ENCODE peak calls at places on chromosomes 5 and 9, in eight cellular contexts. K, J, H, X, U, A, Z and W are unnamed samples.

GRCh38 chr5:101018299-101018698 is 115.2 kb upstream of the ST8SIA4 start:
- DNase-seq in K (no peak), J (no peak), H (no peak), X (no peak), U (no peak), A (no peak), Z (no peak), W (no peak)

GRCh38 chr5:61667523-61668229 is 335.6 kb downstream of the ZSWIM6 start:
- DNase-seq in K (no peak), J (no peak), H (no peak), X (no peak), U (no peak), A (no peak), Z (no peak), W (peak; percentile 35)

GRCh38 chr5:175288048-175288621 is 155.8 kb downstream of the DRD1 start:
- DNase-seq in K (no peak), J (no peak), H (peak; percentile 31), X (no peak), U (no peak), A (no peak), Z (no peak), W (peak; percentile 29)

GRCh38 chr9:109256381-109256780 is 64.5 kb downstream of the EPB41L4B start:
- DNase-seq in K (no peak), J (no peak), H (no peak), X (no peak), U (no peak), A (no peak), Z (no peak), W (peak; percentile 33)

GRCh38 chr5:74400067-74400466 is 240.5 kb downstream of the ENC1 start:
- DNase-seq in K (no peak), J (no peak), H (no peak), X (no peak), U (no peak), A (no peak), Z (no peak), W (no peak)

GRCh38 chr5:141343242-141343952 is at the start of gene PCDHGA3:
- DNase-seq in K (no peak), J (no peak), H (no peak), X (no peak), U (no peak), A (no peak), Z (no peak), W (peak; percentile 75)

GRCh38 chr5:147472669-147473131 is 37.2 kb downstream of the DPYSL3 start:
- DNase-seq in K (no peak), J (no peak), H (no peak), X (no peak), U (no peak), A (no peak), Z (no peak), W (no peak)

GRCh38 chr5:165242701-165243100 is 1737.3 kb downstream of the MAT2B start:
- DNase-seq in K (no peak), J (no peak), H (no peak), X (no peak), U (no peak), A (no peak), Z (no peak), W (no peak)

GRCh38 chr5:180779985-180780610 is 22.5 kb downstream of the MGAT1 start:
- DNase-seq in K (no peak), J (no peak), H (no peak), X (no peak), U (no peak), A (no peak), Z (no peak), W (no peak)

GRCh38 chr9:37947987-37948386 is 44.1 kb upstream of the SLC25A51 start:
- DNase-seq in K (no peak), J (no peak), H (no peak), X (peak; percentile 23), U (no peak), A (no peak), Z (no peak), W (peak; percentile 76)

GRCh38 chr5:96214442-96215197 is 218.4 kb downstream of the PCSK1 start:
- DNase-seq in K (no peak), J (no peak), H (no peak), X (no peak), U (no peak), A (no peak), Z (no peak), W (no peak)

GRCh38 chr5:175695161-175696126 is 37.6 kb downstream of the HRH2 start:
- DNase-seq in K (no peak), J (peak; percentile 56), H (no peak), X (no peak), U (no peak), A (no peak), Z (no peak), W (no peak)

GRCh38 chr5:173665326-173665725 is 48.9 kb upstream of the BOD1 start:
- DNase-seq in K (no peak), J (no peak), H (no peak), X (no peak), U (no peak), A (no peak), Z (no peak), W (no peak)

GRCh38 chr5:125044491-125045282 is 298.2 kb upstream of the ZNF608 start:
- DNase-seq in K (no peak), J (no peak), H (no peak), X (no peak), U (no peak), A (no peak), Z (no peak), W (no peak)

GRCh38 chr9:98906273-98907040 is 37.2 kb upstream of the COL15A1 start:
- DNase-seq in K (no peak), J (peak; percentile 70), H (no peak), X (peak; percentile 86), U (no peak), A (no peak), Z (no peak), W (peak; percentile 50)

GRCh38 chr9:33858346-33858869 is 41.4 kb downstream of the UBE2R2 start:
- DNase-seq in K (no peak), J (no peak), H (no peak), X (no peak), U (no peak), A (no peak), Z (no peak), W (peak; percentile 37)

GRCh38 chr9:91682806-91683205 is 259.2 kb upstream of the NFIL3 start:
- DNase-seq in K (no peak), J (no peak), H (no peak), X (no peak), U (no peak), A (no peak), Z (no peak), W (peak; percentile 79)

GRCh38 chr5:73820321-73820720 is 194.3 kb downstream of the ARHGEF28 start:
- DNase-seq in K (no peak), J (no peak), H (no peak), X (no peak), U (no peak), A (no peak), Z (no peak), W (peak; percentile 21)

GRCh38 chr5:122972877-122973276 is 63.6 kb downstream of the PPIC start:
- DNase-seq in K (no peak), J (no peak), H (no peak), X (no peak), U (no peak), A (no peak), Z (no peak), W (peak; percentile 73)

GRCh38 chr5:32233696-32234447 is 59.8 kb upstream of the GOLPH3 start:
- DNase-seq in K (no peak), J (no peak), H (no peak), X (no peak), U (no peak), A (no peak), Z (no peak), W (peak; percentile 67)

GRCh38 chr5:16508730-16509531 is 43.3 kb upstream of the ZNF622 start:
- DNase-seq in K (no peak), J (peak; percentile 71), H (no peak), X (peak; percentile 79), U (no peak), A (no peak), Z (peak; percentile 80), W (peak; percentile 4)

GRCh38 chr9:38360880-38361836 is 31.3 kb upstream of the ALDH1B1 start:
- DNase-seq in K (no peak), J (peak; percentile 13), H (no peak), X (no peak), U (no peak), A (no peak), Z (no peak), W (no peak)

GRCh38 chr5:134503937-134504437 is 21.5 kb upstream of the JADE2 start:
- DNase-seq in K (no peak), J (no peak), H (no peak), X (no peak), U (no peak), A (no peak), Z (no peak), W (peak; percentile 85)

GRCh38 chr5:168066536-168067208 is 224.8 kb upstream of the WWC1 start:
- DNase-seq in K (no peak), J (no peak), H (no peak), X (no peak), U (no peak), A (no peak), Z (no peak), W (no peak)

GRCh38 chr9:87950765-87951488 is 23.4 kb downstream of the CDK20 start:
- DNase-seq in K (no peak), J (no peak), H (peak; percentile 15), X (no peak), U (no peak), A (no peak), Z (peak; percentile 8), W (peak; percentile 42)